ENCODE peak calls at places on chromosome 13, in nine cellular contexts. One of them, this sample, is unnamed.
A peak's percentile ranks its signal among the peaks of the same experiment; 100 is the strongest.

GRCh38 chr13:33606692-33607091 is 211.3 kb upstream of the RFC3 start:
- DNase-seq in ecto neural progenitor cell: peak; percentile 50
- DNase-seq in activated CD4-positive, alpha-beta T cell treated with anti-CD3 and anti-CD28 coated beads for 48 hours: no peak
- DNase-seq in Jurkat, Clone E6-1: no peak
- DNase-seq in hypothalamus: peak; percentile 52
- DNase-seq in GM03348: no peak
- DNase-seq in stimulated activated CD4-positive, alpha-beta T cell treated with anti-CD3 and anti-CD28 coated beads, TNF-alpha, amount 100 ng/mL, for 24 hours: no peak
- DNase-seq in keratinocyte: no peak
- DNase-seq in type B pancreatic cell: no peak
- DNase-seq in this sample: no peak

GRCh38 chr13:101751488-101751887 is 299.0 kb downstream of the ITGBL1 start:
- DNase-seq in ecto neural progenitor cell: no peak
- DNase-seq in activated CD4-positive, alpha-beta T cell treated with anti-CD3 and anti-CD28 coated beads for 48 hours: no peak
- DNase-seq in Jurkat, Clone E6-1: no peak
- DNase-seq in hypothalamus: no peak
- DNase-seq in GM03348: no peak
- DNase-seq in stimulated activated CD4-positive, alpha-beta T cell treated with anti-CD3 and anti-CD28 coated beads, TNF-alpha, amount 100 ng/mL, for 24 hours: no peak
- DNase-seq in keratinocyte: peak; percentile 7
- DNase-seq in type B pancreatic cell: no peak
- DNase-seq in this sample: no peak

GRCh38 chr13:73702419-73703071 is 431.7 kb downstream of the KLF12 start:
- DNase-seq in ecto neural progenitor cell: no peak
- DNase-seq in activated CD4-positive, alpha-beta T cell treated with anti-CD3 and anti-CD28 coated beads for 48 hours: peak; percentile 55
- DNase-seq in Jurkat, Clone E6-1: no peak
- DNase-seq in hypothalamus: no peak
- DNase-seq in GM03348: no peak
- DNase-seq in stimulated activated CD4-positive, alpha-beta T cell treated with anti-CD3 and anti-CD28 coated beads, TNF-alpha, amount 100 ng/mL, for 24 hours: no peak
- DNase-seq in keratinocyte: no peak
- DNase-seq in type B pancreatic cell: no peak
- DNase-seq in this sample: no peak

GRCh38 chr13:43516401-43516826 is 270.4 kb downstream of the ENOX1 start:
- DNase-seq in ecto neural progenitor cell: no peak
- DNase-seq in activated CD4-positive, alpha-beta T cell treated with anti-CD3 and anti-CD28 coated beads for 48 hours: no peak
- DNase-seq in Jurkat, Clone E6-1: no peak
- DNase-seq in hypothalamus: no peak
- DNase-seq in GM03348: peak; percentile 72
- DNase-seq in stimulated activated CD4-positive, alpha-beta T cell treated with anti-CD3 and anti-CD28 coated beads, TNF-alpha, amount 100 ng/mL, for 24 hours: no peak
- DNase-seq in keratinocyte: no peak
- DNase-seq in type B pancreatic cell: no peak
- DNase-seq in this sample: no peak

GRCh38 chr13:80274643-80275042 is 66.3 kb downstream of the SPRY2 start:
- DNase-seq in ecto neural progenitor cell: no peak
- DNase-seq in activated CD4-positive, alpha-beta T cell treated with anti-CD3 and anti-CD28 coated beads for 48 hours: no peak
- DNase-seq in Jurkat, Clone E6-1: no peak
- DNase-seq in hypothalamus: no peak
- DNase-seq in GM03348: no peak
- DNase-seq in stimulated activated CD4-positive, alpha-beta T cell treated with anti-CD3 and anti-CD28 coated beads, TNF-alpha, amount 100 ng/mL, for 24 hours: no peak
- DNase-seq in keratinocyte: no peak
- DNase-seq in type B pancreatic cell: no peak
- DNase-seq in this sample: no peak

GRCh38 chr13:41960195-41960699 is 662 bp downstream of the VWA8 start:
- DNase-seq in ecto neural progenitor cell: peak; percentile 48
- DNase-seq in activated CD4-positive, alpha-beta T cell treated with anti-CD3 and anti-CD28 coated beads for 48 hours: no peak
- DNase-seq in Jurkat, Clone E6-1: no peak
- DNase-seq in hypothalamus: peak; percentile 34
- DNase-seq in GM03348: peak; percentile 56
- DNase-seq in stimulated activated CD4-positive, alpha-beta T cell treated with anti-CD3 and anti-CD28 coated beads, TNF-alpha, amount 100 ng/mL, for 24 hours: peak; percentile 0
- DNase-seq in keratinocyte: no peak
- DNase-seq in type B pancreatic cell: no peak
- DNase-seq in this sample: no peak

GRCh38 chr13:79870766-79871165 is 389.8 kb downstream of the NDFIP2 start:
- DNase-seq in ecto neural progenitor cell: no peak
- DNase-seq in activated CD4-positive, alpha-beta T cell treated with anti-CD3 and anti-CD28 coated beads for 48 hours: no peak
- DNase-seq in Jurkat, Clone E6-1: no peak
- DNase-seq in hypothalamus: no peak
- DNase-seq in GM03348: no peak
- DNase-seq in stimulated activated CD4-positive, alpha-beta T cell treated with anti-CD3 and anti-CD28 coated beads, TNF-alpha, amount 100 ng/mL, for 24 hours: no peak
- DNase-seq in keratinocyte: peak; percentile 15
- DNase-seq in type B pancreatic cell: no peak
- DNase-seq in this sample: no peak

GRCh38 chr13:45219938-45220375 is 19.1 kb upstream of the KCTD4 start:
- DNase-seq in ecto neural progenitor cell: no peak
- DNase-seq in activated CD4-positive, alpha-beta T cell treated with anti-CD3 and anti-CD28 coated beads for 48 hours: no peak
- DNase-seq in Jurkat, Clone E6-1: no peak
- DNase-seq in hypothalamus: no peak
- DNase-seq in GM03348: peak; percentile 54
- DNase-seq in stimulated activated CD4-positive, alpha-beta T cell treated with anti-CD3 and anti-CD28 coated beads, TNF-alpha, amount 100 ng/mL, for 24 hours: no peak
- DNase-seq in keratinocyte: peak; percentile 95
- DNase-seq in type B pancreatic cell: no peak
- DNase-seq in this sample: no peak

GRCh38 chr13:75468602-75469001 is 13.4 kb downstream of the TBC1D4 start:
- DNase-seq in ecto neural progenitor cell: no peak
- DNase-seq in activated CD4-positive, alpha-beta T cell treated with anti-CD3 and anti-CD28 coated beads for 48 hours: no peak
- DNase-seq in Jurkat, Clone E6-1: no peak
- DNase-seq in hypothalamus: no peak
- DNase-seq in GM03348: no peak
- DNase-seq in stimulated activated CD4-positive, alpha-beta T cell treated with anti-CD3 and anti-CD28 coated beads, TNF-alpha, amount 100 ng/mL, for 24 hours: no peak
- DNase-seq in keratinocyte: no peak
- DNase-seq in type B pancreatic cell: no peak
- DNase-seq in this sample: no peak

GRCh38 chr13:110628952-110629701 is 13.8 kb downstream of the NAXD start:
- DNase-seq in ecto neural progenitor cell: no peak
- DNase-seq in activated CD4-positive, alpha-beta T cell treated with anti-CD3 and anti-CD28 coated beads for 48 hours: no peak
- DNase-seq in Jurkat, Clone E6-1: no peak
- DNase-seq in hypothalamus: no peak
- DNase-seq in GM03348: no peak
- DNase-seq in stimulated activated CD4-positive, alpha-beta T cell treated with anti-CD3 and anti-CD28 coated beads, TNF-alpha, amount 100 ng/mL, for 24 hours: no peak
- DNase-seq in keratinocyte: no peak
- DNase-seq in type B pancreatic cell: no peak
- DNase-seq in this sample: no peak

GRCh38 chr13:108220042-108220441 is 1.9 kb downstream of the ABHD13 start:
- DNase-seq in ecto neural progenitor cell: no peak
- DNase-seq in activated CD4-positive, alpha-beta T cell treated with anti-CD3 and anti-CD28 coated beads for 48 hours: no peak
- DNase-seq in Jurkat, Clone E6-1: peak; percentile 19
- DNase-seq in hypothalamus: no peak
- DNase-seq in GM03348: no peak
- DNase-seq in stimulated activated CD4-positive, alpha-beta T cell treated with anti-CD3 and anti-CD28 coated beads, TNF-alpha, amount 100 ng/mL, for 24 hours: no peak
- DNase-seq in keratinocyte: peak; percentile 64
- DNase-seq in type B pancreatic cell: no peak
- DNase-seq in this sample: no peak

GRCh38 chr13:74251778-74252519 is 117.7 kb upstream of the KLF12 start:
- DNase-seq in ecto neural progenitor cell: no peak
- DNase-seq in activated CD4-positive, alpha-beta T cell treated with anti-CD3 and anti-CD28 coated beads for 48 hours: no peak
- DNase-seq in Jurkat, Clone E6-1: no peak
- DNase-seq in hypothalamus: no peak
- DNase-seq in GM03348: peak; percentile 11
- DNase-seq in stimulated activated CD4-positive, alpha-beta T cell treated with anti-CD3 and anti-CD28 coated beads, TNF-alpha, amount 100 ng/mL, for 24 hours: no peak
- DNase-seq in keratinocyte: peak; percentile 74
- DNase-seq in type B pancreatic cell: no peak
- DNase-seq in this sample: no peak

GRCh38 chr13:110894086-110894485 is 20.8 kb downstream of the ANKRD10 start:
- DNase-seq in ecto neural progenitor cell: no peak
- DNase-seq in activated CD4-positive, alpha-beta T cell treated with anti-CD3 and anti-CD28 coated beads for 48 hours: no peak
- DNase-seq in Jurkat, Clone E6-1: no peak
- DNase-seq in hypothalamus: no peak
- DNase-seq in GM03348: no peak
- DNase-seq in stimulated activated CD4-positive, alpha-beta T cell treated with anti-CD3 and anti-CD28 coated beads, TNF-alpha, amount 100 ng/mL, for 24 hours: no peak
- DNase-seq in keratinocyte: no peak
- DNase-seq in type B pancreatic cell: no peak
- DNase-seq in this sample: no peak

GRCh38 chr13:98890186-98890585 is 87.7 kb downstream of the DOCK9 start:
- DNase-seq in ecto neural progenitor cell: no peak
- DNase-seq in activated CD4-positive, alpha-beta T cell treated with anti-CD3 and anti-CD28 coated beads for 48 hours: peak; percentile 74
- DNase-seq in Jurkat, Clone E6-1: no peak
- DNase-seq in hypothalamus: peak; percentile 50
- DNase-seq in GM03348: peak; percentile 78
- DNase-seq in stimulated activated CD4-positive, alpha-beta T cell treated with anti-CD3 and anti-CD28 coated beads, TNF-alpha, amount 100 ng/mL, for 24 hours: peak; percentile 38
- DNase-seq in keratinocyte: peak; percentile 93
- DNase-seq in type B pancreatic cell: no peak
- DNase-seq in this sample: no peak

GRCh38 chr13:74290324-74290773 is 156.1 kb upstream of the KLF12 start:
- DNase-seq in ecto neural progenitor cell: no peak
- DNase-seq in activated CD4-positive, alpha-beta T cell treated with anti-CD3 and anti-CD28 coated beads for 48 hours: peak; percentile 36
- DNase-seq in Jurkat, Clone E6-1: peak; percentile 63
- DNase-seq in hypothalamus: peak; percentile 83
- DNase-seq in GM03348: peak; percentile 70
- DNase-seq in stimulated activated CD4-positive, alpha-beta T cell treated with anti-CD3 and anti-CD28 coated beads, TNF-alpha, amount 100 ng/mL, for 24 hours: no peak
- DNase-seq in keratinocyte: no peak
- DNase-seq in type B pancreatic cell: no peak
- DNase-seq in this sample: peak; percentile 2

GRCh38 chr13:113489549-113490495 is 689 bp downstream of the DCUN1D2 start:
- DNase-seq in ecto neural progenitor cell: no peak
- DNase-seq in activated CD4-positive, alpha-beta T cell treated with anti-CD3 and anti-CD28 coated beads for 48 hours: peak; percentile 60
- DNase-seq in Jurkat, Clone E6-1: no peak
- DNase-seq in hypothalamus: peak; percentile 50
- DNase-seq in GM03348: peak; percentile 74
- DNase-seq in stimulated activated CD4-positive, alpha-beta T cell treated with anti-CD3 and anti-CD28 coated beads, TNF-alpha, amount 100 ng/mL, for 24 hours: peak; percentile 20
- DNase-seq in keratinocyte: no peak
- DNase-seq in type B pancreatic cell: no peak
- DNase-seq in this sample: no peak